ENCODE peak calls at places on chromosomes 11 and 22, in five cellular contexts. D is NCI-H1436 treated with DMSO at 0.1 percent for 48 hours; B is ELF-1; Q is NCI-H69; U is naive thymus-derived CD8-positive, alpha-beta T cell. K is an unnamed sample.

GRCh38 chr11:66032962-66033735 is 6.9 kb upstream of the CATSPER1 start:
- DNase-seq in D (no peak), B (no peak), Q (no peak), U (no peak), K (no peak)

GRCh38 chr11:44775366-44776356 is 48.9 kb downstream of the TSPAN18 start:
- DNase-seq in D (no peak), B (peak; percentile 86), Q (peak; percentile 77), U (peak; percentile 38), K (peak; percentile 82)

GRCh38 chr22:48309115-48309705 is 1518.5 kb downstream of the BRD1 start:
- DNase-seq in D (no peak), B (no peak), Q (no peak), U (no peak), K (peak; percentile 31)

GRCh38 chr11:33109242-33109641 is 52.0 kb downstream of the CSTF3 start:
- DNase-seq in D (no peak), B (no peak), Q (no peak), U (no peak), K (no peak)

GRCh38 chr11:6610591-6610990 is 1.4 kb downstream of the TAF10 start:
- DNase-seq in D (no peak), B (no peak), Q (no peak), U (no peak), K (no peak)

GRCh38 chr11:64132388-64132771 is 33.5 kb downstream of the MACROD1 start:
- DNase-seq in D (no peak), B (no peak), Q (peak; percentile 77), U (no peak), K (no peak)

GRCh38 chr11:73498343-73498742 is 99.6 kb downstream of the FAM168A start:
- DNase-seq in D (no peak), B (peak; percentile 39), Q (no peak), U (no peak), K (no peak)

GRCh38 chr22:27110985-27111451 is 453.6 kb downstream of the MIAT start:
- DNase-seq in D (no peak), B (peak; percentile 74), Q (no peak), U (no peak), K (peak; percentile 68)

GRCh38 chr11:72924568-72925190 is 110.5 kb downstream of the ATG16L2 start:
- DNase-seq in D (no peak), B (no peak), Q (peak; percentile 47), U (peak; percentile 20), K (no peak)

GRCh38 chr11:86673872-86674750 is 1.7 kb upstream of the ME3 start:
- DNase-seq in D (no peak), B (no peak), Q (peak; percentile 61), U (no peak), K (no peak)

GRCh38 chr11:6962673-6963072 is 36.4 kb downstream of the ZNF215 start:
- DNase-seq in D (no peak), B (no peak), Q (no peak), U (no peak), K (no peak)

GRCh38 chr11:112255075-112255739 is 5.5 kb downstream of the PLET1 start:
- DNase-seq in D (no peak), B (no peak), Q (peak; percentile 86), U (no peak), K (no peak)

GRCh38 chr11:112453601-112454577 is 193.2 kb upstream of the PLET1 start:
- DNase-seq in D (no peak), B (peak; percentile 33), Q (peak; percentile 49), U (no peak), K (peak; percentile 64)

GRCh38 chr22:27597703-27598444 is 203.7 kb downstream of the MN1 start:
- DNase-seq in D (no peak), B (no peak), Q (no peak), U (no peak), K (peak; percentile 66)